ENCODE peak calls at places on chromosomes 11 and 22, in four cellular contexts. One of them, this sample, is unnamed.
A peak's percentile ranks its signal among the peaks of the same experiment; 100 is the strongest.

GRCh38 chr11:57819272-57819979 is 57.8 kb downstream of the CTNND1 start:
- DNase-seq in A549: no peak
- DNase-seq in K562: no peak
- DNase-seq in GM12878: no peak
- DNase-seq in this sample: no peak

GRCh38 chr22:31046591-31047226 is 34.4 kb upstream of the SMTN start:
- DNase-seq in K562: peak; percentile 22
- DNase-seq in A549: no peak
- DNase-seq in GM12878: no peak
- DNase-seq in this sample: peak; percentile 13

GRCh38 chr11:119315139-119316016 is 1.6 kb downstream of the MCAM start:
- DNase-seq in A549: no peak
- DNase-seq in K562: no peak
- DNase-seq in GM12878: no peak
- DNase-seq in this sample: no peak

GRCh38 chr11:133134561-133135173 is 397.6 kb downstream of the OPCML start:
- DNase-seq in GM12878: peak; percentile 16
- DNase-seq in K562: peak; percentile 66
- DNase-seq in A549: peak; percentile 8
- DNase-seq in this sample: peak; percentile 4

GRCh38 chr11:81237139-81237538 is 1496.5 kb downstream of the FAM181B start:
- DNase-seq in A549: no peak
- DNase-seq in GM12878: no peak
- DNase-seq in K562: no peak
- DNase-seq in this sample: peak; percentile 4

GRCh38 chr22:29710922-29711593 is 8.7 kb upstream of the CABP7 start:
- DNase-seq in GM12878: no peak
- DNase-seq in K562: no peak
- DNase-seq in A549: no peak
- DNase-seq in this sample: no peak

GRCh38 chr22:30212996-30213441 is 33.5 kb downstream of the LIF start:
- DNase-seq in A549: peak; percentile 30
- DNase-seq in K562: no peak
- DNase-seq in GM12878: no peak
- DNase-seq in this sample: no peak

GRCh38 chr22:32775957-32776356 is 25.5 kb upstream of the TIMP3 start:
- DNase-seq in GM12878: no peak
- DNase-seq in A549: no peak
- DNase-seq in K562: no peak
- DNase-seq in this sample: no peak

GRCh38 chr11:67278135-67278938 is 10.8 kb upstream of the ANKRD13D start:
- DNase-seq in K562: no peak
- DNase-seq in GM12878: no peak
- DNase-seq in A549: no peak
- DNase-seq in this sample: no peak

GRCh38 chr11:113332638-113333329 is 18.4 kb downstream of the TTC12 start:
- DNase-seq in GM12878: no peak
- DNase-seq in A549: no peak
- DNase-seq in K562: no peak
- DNase-seq in this sample: no peak

GRCh38 chr11:113329725-113330124 is 15.3 kb downstream of the TTC12 start:
- DNase-seq in K562: no peak
- DNase-seq in GM12878: no peak
- DNase-seq in A549: no peak
- DNase-seq in this sample: no peak

GRCh38 chr11:113334183-113334582 is 19.8 kb downstream of the TTC12 start:
- DNase-seq in K562: no peak
- DNase-seq in GM12878: no peak
- DNase-seq in A549: no peak
- DNase-seq in this sample: no peak

GRCh38 chr11:113331988-113332387 is 17.6 kb downstream of the TTC12 start:
- DNase-seq in K562: no peak
- DNase-seq in GM12878: no peak
- DNase-seq in A549: no peak
- DNase-seq in this sample: no peak

DNA sequence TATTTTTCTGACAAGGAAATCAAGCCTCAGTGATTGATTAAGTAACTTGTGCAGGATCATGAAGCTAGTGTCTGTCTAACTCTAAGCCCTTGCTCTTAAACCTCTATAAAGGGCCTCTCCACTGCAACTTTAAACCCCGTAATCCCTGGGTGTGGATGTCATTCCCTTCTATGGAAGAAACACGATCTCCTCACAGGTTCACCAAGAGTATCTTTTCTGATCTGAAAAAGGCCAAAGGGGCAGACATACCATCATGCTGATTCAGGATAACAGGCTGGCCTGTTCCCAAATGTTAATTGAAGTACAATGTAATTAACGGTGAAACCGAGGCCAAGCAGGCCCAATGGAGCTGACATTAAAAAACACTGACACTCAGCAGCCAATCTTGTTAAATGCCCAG is 17.1 kb downstream of the TTC12 start:
- DNase-seq in GM12878: no peak
- DNase-seq in A549: no peak
- DNase-seq in K562: no peak
- DNase-seq in this sample: no peak
- TF ChIP-seq ELK1 in GM12878: no peak
- TF ChIP-seq ELK1 in A549: no peak
- TF ChIP-seq ELK1 in K562: no peak
- TF ChIP-seq ELK1 in this sample: no peak

GRCh38 chr22:50289942-50290630 is 17.4 kb downstream of the PLXNB2 start:
- DNase-seq in GM12878: no peak
- DNase-seq in K562: no peak
- DNase-seq in A549: no peak
- DNase-seq in this sample: no peak
- TF ChIP-seq ELK1 in GM12878: no peak
- TF ChIP-seq ELK1 in K562: no peak
- TF ChIP-seq ELK1 in A549: no peak
- TF ChIP-seq ELK1 in this sample: no peak

GRCh38 chr11:75492181-75492820 is 33.4 kb downstream of the GDPD5 start:
- DNase-seq in K562: peak; percentile 44
- DNase-seq in GM12878: no peak
- DNase-seq in A549: no peak
- DNase-seq in this sample: peak; percentile 20
- TF ChIP-seq ELK1 in K562: no peak
- TF ChIP-seq ELK1 in GM12878: no peak
- TF ChIP-seq ELK1 in A549: no peak
- TF ChIP-seq ELK1 in this sample: no peak

DNA sequence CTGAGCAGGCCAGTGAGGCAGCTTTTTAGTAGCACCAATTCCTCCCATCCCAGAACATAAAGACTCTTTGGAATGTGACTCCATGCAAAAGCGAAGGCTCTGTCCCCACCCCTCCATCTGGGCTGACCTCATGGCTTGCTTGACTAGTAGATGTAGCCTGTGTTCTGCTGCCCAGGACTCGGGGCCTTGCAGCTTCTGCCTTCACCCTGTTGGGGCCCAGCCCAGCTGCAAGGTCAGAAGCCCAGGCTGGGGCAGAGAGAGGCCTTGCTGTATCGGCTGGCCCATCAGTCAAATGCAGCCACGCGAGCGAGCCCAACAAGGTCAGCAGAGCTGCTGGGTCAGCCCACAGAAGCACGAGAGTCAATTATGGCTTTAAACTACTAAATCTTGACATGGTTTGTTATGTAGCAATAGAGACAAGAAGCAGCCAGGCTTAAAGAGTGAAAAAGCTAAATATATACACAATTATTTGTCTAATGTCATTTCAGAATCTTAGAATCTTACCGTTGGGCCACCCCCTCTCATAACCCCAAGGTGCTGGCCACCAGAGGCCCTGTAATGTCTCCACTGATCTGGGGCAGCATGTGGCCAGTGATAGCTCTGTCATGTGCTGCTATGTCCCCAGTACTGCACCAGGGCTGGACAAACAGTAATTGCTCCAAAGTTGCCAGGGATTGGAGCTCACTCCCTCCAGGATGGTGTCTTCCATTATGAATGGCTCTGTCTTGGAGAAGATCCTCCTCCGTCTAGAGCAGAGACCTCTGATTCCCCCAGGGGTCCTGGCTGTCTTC is 10.4 kb upstream of the WNT11 start:
- DNase-seq in K562: no peak
- DNase-seq in GM12878: no peak
- DNase-seq in A549: no peak
- DNase-seq in this sample: no peak
- TF ChIP-seq ELK1 in K562: no peak
- TF ChIP-seq ELK1 in GM12878: no peak
- TF ChIP-seq ELK1 in A549: no peak
- TF ChIP-seq ELK1 in this sample: no peak

DNA sequence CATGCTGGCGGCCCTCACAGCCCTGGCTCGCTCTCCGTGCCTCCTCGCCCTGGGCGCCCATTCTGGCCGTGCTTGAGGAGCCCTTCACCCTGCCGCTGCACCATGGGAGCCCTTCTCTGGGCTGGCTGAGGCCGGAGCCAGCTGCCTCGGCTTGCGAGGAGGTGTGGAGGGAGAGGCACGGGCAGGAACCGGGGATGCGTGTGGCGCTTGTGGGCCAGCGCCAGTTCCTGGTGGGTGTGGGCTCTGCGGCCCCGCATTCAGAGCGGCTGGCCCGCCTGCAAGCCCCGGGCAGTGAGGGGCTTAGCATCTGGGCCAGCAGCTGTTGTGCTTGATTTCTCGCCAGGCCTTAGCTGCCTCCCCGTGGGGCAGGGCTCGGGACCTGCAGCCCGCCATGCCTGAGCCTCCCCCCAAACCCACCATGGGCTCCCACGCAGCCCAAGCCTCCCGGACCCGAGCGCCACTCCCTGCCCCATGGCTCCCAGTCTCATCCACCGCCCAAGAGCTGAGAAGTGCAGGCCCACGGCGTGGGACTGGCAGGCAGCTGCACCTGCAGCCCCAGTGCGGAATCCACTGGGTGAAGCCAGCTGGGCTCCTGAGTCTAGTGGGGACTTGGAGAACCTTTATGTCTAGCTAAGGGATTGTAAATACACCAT is 163.4 kb upstream of the LRRC4C start:
- DNase-seq in A549: no peak
- DNase-seq in GM12878: no peak
- DNase-seq in K562: no peak
- DNase-seq in this sample: no peak
- TF ChIP-seq ELK1 in A549: no peak
- TF ChIP-seq ELK1 in GM12878: no peak
- TF ChIP-seq ELK1 in K562: no peak
- TF ChIP-seq ELK1 in this sample: no peak

DNA sequence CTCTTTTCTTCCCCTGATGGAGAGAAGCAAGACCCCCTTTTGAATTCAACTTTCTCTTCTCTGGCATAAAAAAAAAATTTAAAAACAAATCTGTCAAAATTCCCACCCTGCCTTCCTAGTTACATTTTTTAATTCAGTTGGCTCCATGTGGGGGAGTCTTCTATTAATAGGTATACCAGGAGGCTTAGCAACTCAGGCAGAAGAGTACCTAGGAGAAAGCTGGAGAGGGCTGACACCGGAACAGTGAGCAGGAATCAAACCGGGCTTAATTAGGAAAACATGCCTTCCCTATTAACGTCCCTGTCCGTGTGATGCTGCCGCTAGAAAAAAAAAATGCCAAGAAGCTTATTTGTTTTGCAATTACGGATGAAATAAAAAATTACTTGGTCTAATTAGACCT is 543.2 kb downstream of the BUD13 start:
- DNase-seq in GM12878: no peak
- DNase-seq in A549: no peak
- DNase-seq in K562: no peak
- DNase-seq in this sample: no peak
- TF ChIP-seq ELK1 in GM12878: no peak
- TF ChIP-seq ELK1 in A549: no peak
- TF ChIP-seq ELK1 in K562: no peak
- TF ChIP-seq ELK1 in this sample: no peak

DNA sequence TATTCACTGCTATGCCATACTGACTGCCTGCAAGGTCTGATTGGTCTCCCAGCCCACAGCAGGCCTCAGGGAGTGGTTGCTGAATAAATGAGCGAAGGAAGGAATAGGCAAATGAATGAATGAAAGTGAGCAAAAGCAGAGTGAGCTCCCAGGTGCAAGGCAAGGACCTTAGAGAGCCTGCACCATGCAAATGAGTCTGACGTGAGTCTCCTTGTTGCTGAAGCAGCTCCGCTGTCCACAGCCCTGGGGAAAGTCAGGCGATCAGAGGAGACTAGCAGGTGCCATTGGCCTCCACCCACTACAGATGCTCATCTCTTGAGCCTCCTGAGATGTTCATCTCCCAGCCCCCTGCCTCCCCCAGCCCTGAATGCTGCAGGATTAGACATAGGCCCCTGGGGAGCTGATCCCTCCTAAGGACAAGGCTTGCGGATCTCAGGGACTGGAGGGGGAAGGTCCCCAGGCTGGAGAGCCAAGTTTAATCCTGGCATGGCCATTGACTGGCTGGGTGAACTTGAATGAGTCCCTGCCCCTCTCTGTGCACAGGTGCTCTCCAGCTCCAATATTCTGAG is 22.1 kb downstream of the GDPD5 start:
- DNase-seq in A549: no peak
- DNase-seq in K562: no peak
- DNase-seq in GM12878: no peak
- DNase-seq in this sample: no peak
- TF ChIP-seq ELK1 in A549: no peak
- TF ChIP-seq ELK1 in K562: no peak
- TF ChIP-seq ELK1 in GM12878: no peak
- TF ChIP-seq ELK1 in this sample: no peak

GRCh38 chr11:112523477-112523876 is 262.8 kb upstream of the PLET1 start:
- DNase-seq in K562: no peak
- DNase-seq in GM12878: no peak
- DNase-seq in A549: no peak
- DNase-seq in this sample: no peak
- TF ChIP-seq ELK1 in K562: no peak
- TF ChIP-seq ELK1 in GM12878: no peak
- TF ChIP-seq ELK1 in A549: no peak
- TF ChIP-seq ELK1 in this sample: no peak

DNA sequence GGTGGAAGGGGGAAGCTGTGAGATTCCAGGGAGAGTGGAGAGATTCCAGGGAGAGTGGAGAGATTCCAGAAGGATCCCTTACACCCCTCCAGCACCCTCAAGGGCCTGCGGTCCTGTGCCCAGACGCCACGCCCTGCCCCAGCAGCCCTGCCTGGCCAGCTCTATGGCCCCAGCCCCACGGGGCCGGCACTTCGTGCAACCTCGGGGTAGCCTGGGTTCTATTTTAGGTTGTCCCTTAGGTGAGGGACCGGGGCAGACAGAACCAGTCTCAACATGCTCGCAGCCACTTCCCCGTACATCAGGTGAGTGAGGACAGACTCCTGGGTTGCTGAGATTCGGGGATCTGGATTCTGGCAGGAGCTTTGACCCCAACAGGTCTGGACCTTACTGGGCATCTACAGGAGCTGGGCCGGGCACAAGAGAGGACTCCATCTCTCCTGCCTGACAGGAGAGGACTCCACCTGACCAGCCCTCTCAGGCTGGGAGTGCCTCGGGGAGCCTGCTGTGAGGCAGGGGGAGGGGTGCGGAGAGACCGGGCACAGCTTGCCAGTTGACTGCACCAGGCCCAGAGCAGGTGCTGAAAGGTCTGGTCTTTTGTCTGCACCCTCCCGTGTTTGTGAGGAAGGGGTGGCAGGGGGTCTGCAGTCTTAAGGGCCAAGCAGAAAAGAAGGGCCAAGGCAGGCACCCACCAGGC is 8.5 kb upstream of the ADORA2A start:
- DNase-seq in A549: no peak
- DNase-seq in GM12878: no peak
- DNase-seq in K562: no peak
- DNase-seq in this sample: no peak
- TF ChIP-seq ELK1 in A549: no peak
- TF ChIP-seq ELK1 in GM12878: no peak
- TF ChIP-seq ELK1 in K562: no peak
- TF ChIP-seq ELK1 in this sample: no peak

This sample was measured in IMR-90.